ENCODE peak calls at places on chromosomes 12 and 14, in seven cellular contexts. Q is kidney tubule cell; U is breast epithelium; A is NCI-H1092; I is activated CD4-positive, alpha-beta T cell treated with anti-CD3 and anti-CD28 coated beads, Interleukin-2, amount 10 ng/mL, durations not matched to agents 7 days and 5 days; R is OCI-LY7; S is lung microvascular endothelial cell. W is an unnamed sample.

GRCh38 chr14:45199246-45199645 is 53.8 kb downstream of the MIS18BP1 start:
- DNase-seq in Q (peak), U (no peak), A (no peak), I (no peak), R (no peak), S (peak), W (no peak)

GRCh38 chr14:24395609-24396580 is 2.9 kb upstream of the NYNRIN start:
- DNase-seq in Q (no peak), U (no peak), A (no peak), I (no peak), R (peak), S (no peak), W (no peak)

GRCh38 chr12:105275997-105276760 is 40.2 kb upstream of the APPL2 start:
- DNase-seq in Q (peak), U (no peak), A (no peak), I (no peak), R (peak), S (no peak), W (peak)

GRCh38 chr14:103196716-103197115 is 73.5 kb downstream of the TNFAIP2 start:
- DNase-seq in Q (no peak), U (no peak), A (no peak), I (no peak), R (no peak), S (no peak), W (no peak)

GRCh38 chr14:101497910-101498860 is 63.1 kb upstream of the DIO3 start:
- DNase-seq in Q (no peak), U (no peak), A (no peak), I (no peak), R (no peak), S (no peak), W (no peak)

GRCh38 chr12:53514626-53515290 is 7.5 kb upstream of the NPFF start:
- DNase-seq in Q (no peak), U (no peak), A (no peak), I (no peak), R (no peak), S (no peak), W (no peak)

GRCh38 chr14:23575086-23575485 is 3.5 kb downstream of the JPH4 start:
- DNase-seq in Q (no peak), U (no peak), A (no peak), I (no peak), R (no peak), S (no peak), W (no peak)

GRCh38 chr12:6782119-6782518 is 7.2 kb upstream of the CD4 start:
- DNase-seq in Q (no peak), U (no peak), A (no peak), I (no peak), R (no peak), S (no peak), W (no peak)

GRCh38 chr12:46188170-46188569 is 80.7 kb downstream of the SLC38A1 start:
- DNase-seq in Q (no peak), U (no peak), A (no peak), I (no peak), R (no peak), S (no peak), W (no peak)

GRCh38 chr12:46401703-46402102 is 29.1 kb upstream of the SLC38A2 start:
- DNase-seq in Q (no peak), U (no peak), A (no peak), I (no peak), R (no peak), S (no peak), W (no peak)

GRCh38 chr12:108119126-108119973 is 9.7 kb upstream of the WSCD2 start:
- DNase-seq in Q (no peak), U (no peak), A (no peak), I (peak), R (no peak), S (no peak), W (no peak)

GRCh38 chr14:64777461-64777860 is 73.2 kb downstream of the PLEKHG3 start:
- DNase-seq in Q (no peak), U (no peak), A (no peak), I (no peak), R (no peak), S (no peak), W (no peak)

W was measured in NCI-H1930.